ENCODE peak calls at places on chromosomes 13 and 19, in seven cellular contexts. One of them, this sample, is unnamed.

GRCh38 chr19:6286676-6287075 is 6.9 kb upstream of the MLLT1 start:
- DNase-seq in H54: no peak
- DNase-seq in BJ: no peak
- DNase-seq in AG08395: no peak
- DNase-seq in OCI-LY7: peak; percentile 27
- DNase-seq in AML-193: no peak
- DNase-seq in NCI-H1105: no peak
- DNase-seq in this sample: no peak

GRCh38 chr19:49838816-49839588 is 12.0 kb upstream of the PTOV1 start:
- DNase-seq in AG08395: no peak
- DNase-seq in H54: no peak
- DNase-seq in OCI-LY7: no peak
- DNase-seq in NCI-H1105: no peak
- DNase-seq in BJ: no peak
- DNase-seq in AML-193: no peak
- DNase-seq in this sample: no peak

GRCh38 chr13:103022328-103022727 is 43.9 kb downstream of the SLC10A2 start:
- DNase-seq in NCI-H1105: no peak
- DNase-seq in BJ: no peak
- DNase-seq in OCI-LY7: no peak
- DNase-seq in H54: no peak
- DNase-seq in AG08395: no peak
- DNase-seq in AML-193: no peak
- DNase-seq in this sample: no peak

GRCh38 chr19:13880059-13880672 is 3.2 kb downstream of the NANOS3 start:
- DNase-seq in H54: peak; percentile 97
- DNase-seq in OCI-LY7: peak; percentile 95
- DNase-seq in AG08395: peak; percentile 98
- DNase-seq in AML-193: peak; percentile 92
- DNase-seq in NCI-H1105: peak; percentile 93
- DNase-seq in BJ: peak; percentile 73
- DNase-seq in this sample: peak; percentile 97

GRCh38 chr13:99656092-99656745 is 154.9 kb downstream of the TM9SF2 start:
- DNase-seq in AML-193: peak; percentile 73
- DNase-seq in AG08395: peak; percentile 76
- DNase-seq in NCI-H1105: peak; percentile 44
- DNase-seq in H54: peak; percentile 77
- DNase-seq in BJ: no peak
- DNase-seq in OCI-LY7: peak; percentile 45
- DNase-seq in this sample: peak; percentile 91

GRCh38 chr19:8340341-8341096 is 2.5 kb downstream of the KANK3 start:
- DNase-seq in BJ: no peak
- DNase-seq in AG08395: no peak
- DNase-seq in AML-193: no peak
- DNase-seq in OCI-LY7: no peak
- DNase-seq in H54: no peak
- DNase-seq in NCI-H1105: no peak
- DNase-seq in this sample: no peak

GRCh38 chr19:5119297-5119998 is 150.5 kb downstream of the KDM4B start:
- DNase-seq in AML-193: no peak
- DNase-seq in BJ: no peak
- DNase-seq in NCI-H1105: no peak
- DNase-seq in H54: no peak
- DNase-seq in OCI-LY7: no peak
- DNase-seq in AG08395: no peak
- DNase-seq in this sample: no peak

GRCh38 chr19:8210660-8211101 is 1.5 kb downstream of the CERS4 start:
- DNase-seq in AG08395: no peak
- DNase-seq in H54: no peak
- DNase-seq in BJ: no peak
- DNase-seq in OCI-LY7: peak; percentile 85
- DNase-seq in AML-193: no peak
- DNase-seq in NCI-H1105: no peak
- DNase-seq in this sample: no peak

GRCh38 chr13:20684535-20684934 is 19.0 kb upstream of the IL17D start:
- DNase-seq in OCI-LY7: no peak
- DNase-seq in AG08395: no peak
- DNase-seq in H54: no peak
- DNase-seq in NCI-H1105: no peak
- DNase-seq in BJ: no peak
- DNase-seq in AML-193: no peak
- DNase-seq in this sample: peak; percentile 49

GRCh38 chr13:113854238-113855011 is 9.5 kb downstream of the GAS6 start:
- DNase-seq in BJ: no peak
- DNase-seq in NCI-H1105: no peak
- DNase-seq in AG08395: peak; percentile 75
- DNase-seq in AML-193: no peak
- DNase-seq in H54: no peak
- DNase-seq in OCI-LY7: no peak
- DNase-seq in this sample: peak; percentile 65

GRCh38 chr13:37409756-37410155 is 188.8 kb downstream of the POSTN start:
- DNase-seq in H54: no peak
- DNase-seq in BJ: no peak
- DNase-seq in OCI-LY7: no peak
- DNase-seq in NCI-H1105: no peak
- DNase-seq in AML-193: no peak
- DNase-seq in AG08395: no peak
- DNase-seq in this sample: no peak

GRCh38 chr19:30593975-30594925 is 222.1 kb downstream of the ZNF536 start:
- DNase-seq in AML-193: no peak
- DNase-seq in AG08395: no peak
- DNase-seq in H54: no peak
- DNase-seq in OCI-LY7: no peak
- DNase-seq in NCI-H1105: no peak
- DNase-seq in BJ: no peak
- DNase-seq in this sample: peak; percentile 65

GRCh38 chr13:98252931-98253470 is 75.9 kb upstream of the RNF113B start:
- DNase-seq in AG08395: peak; percentile 59
- DNase-seq in AML-193: no peak
- DNase-seq in OCI-LY7: no peak
- DNase-seq in BJ: peak; percentile 31
- DNase-seq in H54: peak; percentile 43
- DNase-seq in NCI-H1105: no peak
- DNase-seq in this sample: no peak

GRCh38 chr13:48210178-48210577 is 22.8 kb upstream of the ITM2B start:
- DNase-seq in OCI-LY7: no peak
- DNase-seq in H54: no peak
- DNase-seq in NCI-H1105: no peak
- DNase-seq in AML-193: peak; percentile 49
- DNase-seq in BJ: peak; percentile 49
- DNase-seq in AG08395: peak; percentile 63
- DNase-seq in this sample: no peak

GRCh38 chr13:29402168-29402621 is 193.3 kb downstream of the SLC7A1 start:
- DNase-seq in AG08395: no peak
- DNase-seq in H54: no peak
- DNase-seq in BJ: no peak
- DNase-seq in AML-193: no peak
- DNase-seq in OCI-LY7: no peak
- DNase-seq in NCI-H1105: no peak
- DNase-seq in this sample: no peak

GRCh38 chr13:29131881-29132668 is 311.9 kb downstream of the MTUS2 start:
- DNase-seq in OCI-LY7: no peak
- DNase-seq in NCI-H1105: no peak
- DNase-seq in BJ: no peak
- DNase-seq in H54: no peak
- DNase-seq in AG08395: no peak
- DNase-seq in AML-193: no peak
- DNase-seq in this sample: no peak

GRCh38 chr19:54464624-54465266 is 1.2 kb upstream of the LENG9 start:
- DNase-seq in AML-193: peak; percentile 77
- DNase-seq in AG08395: peak; percentile 85
- DNase-seq in NCI-H1105: peak; percentile 67
- DNase-seq in BJ: no peak
- DNase-seq in OCI-LY7: peak; percentile 94
- DNase-seq in H54: peak; percentile 100
- DNase-seq in this sample: peak; percentile 90

GRCh38 chr19:49390978-49391304 is 2.9 kb downstream of the KASH5 start:
- DNase-seq in AML-193: no peak
- DNase-seq in OCI-LY7: peak; percentile 93
- DNase-seq in H54: no peak
- DNase-seq in NCI-H1105: no peak
- DNase-seq in BJ: no peak
- DNase-seq in AG08395: no peak
- DNase-seq in this sample: no peak

GRCh38 chr13:35502456-35502855 is 26.0 kb upstream of the MAB21L1 start:
- DNase-seq in H54: no peak
- DNase-seq in BJ: no peak
- DNase-seq in NCI-H1105: no peak
- DNase-seq in AG08395: no peak
- DNase-seq in AML-193: no peak
- DNase-seq in OCI-LY7: no peak
- DNase-seq in this sample: no peak

GRCh38 chr13:31653730-31654129 is 85.6 kb upstream of the RXFP2 start:
- DNase-seq in BJ: no peak
- DNase-seq in AG08395: no peak
- DNase-seq in NCI-H1105: no peak
- DNase-seq in AML-193: no peak
- DNase-seq in H54: no peak
- DNase-seq in OCI-LY7: no peak
- DNase-seq in this sample: no peak

GRCh38 chr13:113856716-113857065 is 7.2 kb downstream of the GAS6 start:
- DNase-seq in AG08395: peak; percentile 52
- DNase-seq in BJ: no peak
- DNase-seq in NCI-H1105: no peak
- DNase-seq in H54: peak; percentile 94
- DNase-seq in AML-193: no peak
- DNase-seq in OCI-LY7: no peak
- DNase-seq in this sample: no peak

This sample was measured in retina.